ENCODE peak calls at places on chromosomes 6 and 20, in nine cellular contexts. L is A549, C is fibroblast of pulmonary artery, T is GM12865, O is left ventricle myocardium inferior, D is mammary epithelial cell, M is lower lobe of right lung, A is AG10803, G is HCT116. S is an unnamed sample.

GRCh38 chr6:44932651-44933091 is 395.5 kb upstream of the RUNX2 start:
- DNase-seq in L (no peak), C (no peak), T (no peak), O (no peak), D (no peak), M (no peak), A (no peak), G (no peak), S (no peak)

GRCh38 chr6:99603421-99604160 is 3.0 kb upstream of the PRDM13 start:
- DNase-seq in L (peak; percentile 14), C (peak; percentile 13), T (peak; percentile 29), O (no peak), D (no peak), M (peak; percentile 48), A (no peak), G (no peak), S (no peak)

GRCh38 chr20:36465109-36466080 is 75.9 kb upstream of the MYL9 start:
- DNase-seq in L (peak; percentile 83), C (peak; percentile 65), T (peak; percentile 31), O (peak; percentile 43), D (peak; percentile 82), M (no peak), A (peak; percentile 85), G (peak; percentile 79), S (no peak)

GRCh38 chr6:13846841-13847240 is 32.5 kb upstream of the MCUR1 start:
- DNase-seq in L (peak; percentile 9), C (no peak), T (no peak), O (no peak), D (no peak), M (no peak), A (no peak), G (peak; percentile 35), S (no peak)

GRCh38 chr6:105474234-105474633 is 71.4 kb upstream of the PREP start:
- DNase-seq in L (no peak), C (no peak), T (no peak), O (no peak), D (no peak), M (no peak), A (peak; percentile 80), G (no peak), S (no peak)

GRCh38 chr6:131107166-131107565 is 28.1 kb upstream of the AKAP7 start:
- DNase-seq in L (peak; percentile 48), C (peak; percentile 79), T (no peak), O (no peak), D (peak; percentile 18), M (no peak), A (peak; percentile 25), G (no peak), S (no peak)

GRCh38 chr6:14175031-14175430 is 57.5 kb downstream of the CD83 start:
- DNase-seq in L (no peak), C (no peak), T (no peak), O (no peak), D (no peak), M (no peak), A (no peak), G (no peak), S (no peak)

GRCh38 chr20:33412484-33412838 is 11.1 kb upstream of the CDK5RAP1 start:
- DNase-seq in L (no peak), C (no peak), T (no peak), O (no peak), D (no peak), M (no peak), A (no peak), G (no peak), S (no peak)

GRCh38 chr20:38057351-38057972 is 23.9 kb downstream of the RPRD1B start:
- DNase-seq in L (peak; percentile 81), C (peak; percentile 79), T (peak; percentile 88), O (peak; percentile 86), D (peak; percentile 53), M (peak; percentile 89), A (peak; percentile 55), G (peak; percentile 58), S (peak; percentile 45)

GRCh38 chr20:49361872-49362663 is 84.2 kb upstream of the ZNFX1 start:
- DNase-seq in L (no peak), C (no peak), T (no peak), O (no peak), D (no peak), M (no peak), A (no peak), G (no peak), S (no peak)

GRCh38 chr6:111087106-111087835 is at the start of gene SLC16A10:
- DNase-seq in L (peak; percentile 22), C (peak; percentile 4), T (peak; percentile 82), O (peak; percentile 79), D (peak; percentile 21), M (peak; percentile 85), A (no peak), G (peak; percentile 39), S (no peak)

GRCh38 chr20:11958852-11959251 is 41.2 kb downstream of the BTBD3 start:
- DNase-seq in L (no peak), C (peak; percentile 11), T (no peak), O (no peak), D (no peak), M (no peak), A (peak; percentile 6), G (no peak), S (no peak)

GRCh38 chr20:16927031-16927430 is 178.9 kb downstream of the OTOR start:
- DNase-seq in L (no peak), C (no peak), T (no peak), O (no peak), D (no peak), M (no peak), A (no peak), G (no peak), S (no peak)

GRCh38 chr20:31497838-31498540 is 16.3 kb upstream of the HM13 start:
- DNase-seq in L (no peak), C (peak; percentile 82), T (peak; percentile 20), O (peak; percentile 65), D (no peak), M (no peak), A (peak; percentile 89), G (peak; percentile 15), S (no peak)

GRCh38 chr6:148771212-148771601 is 24.4 kb downstream of the UST start:
- DNase-seq in L (no peak), C (no peak), T (no peak), O (peak; percentile 38), D (no peak), M (peak; percentile 69), A (no peak), G (no peak), S (no peak)

GRCh38 chr6:21987501-21987957 is 309.3 kb downstream of the PRL start:
- DNase-seq in L (peak; percentile 51), C (peak; percentile 97), T (peak; percentile 58), O (peak; percentile 53), D (peak; percentile 78), M (peak; percentile 48), A (peak; percentile 84), G (peak; percentile 58), S (peak; percentile 77)

GRCh38 chr20:62834967-62835730 is 18.3 kb downstream of the COL9A3 start:
- DNase-seq in L (no peak), C (no peak), T (no peak), O (no peak), D (no peak), M (no peak), A (no peak), G (no peak), S (no peak)

GRCh38 chr20:59644371-59644939 is 40.1 kb downstream of the PHACTR3 start:
- DNase-seq in L (no peak), C (no peak), T (no peak), O (no peak), D (no peak), M (no peak), A (no peak), G (no peak), S (no peak)

GRCh38 chr6:27558028-27558724 is 85.3 kb upstream of the ZNF184 start:
- DNase-seq in L (no peak), C (no peak), T (no peak), O (no peak), D (no peak), M (no peak), A (no peak), G (no peak), S (no peak)
- H3K4me3 ChIP-seq in L (no peak overlapping the region), C (peak overlapping the region; percentile 36), T (no peak overlapping the region), O (no peak overlapping the region), D (no peak overlapping the region), M (no peak overlapping the region), A (peak overlapping the region; percentile 45), G (no peak overlapping the region), S (peak overlapping the region; percentile 33)

GRCh38 chr6:54244430-54244829 is 63.8 kb upstream of the TINAG start:
- DNase-seq in L (peak; percentile 3), C (peak; percentile 47), T (peak; percentile 9), O (no peak), D (peak; percentile 10), M (no peak), A (peak; percentile 33), G (peak; percentile 23), S (no peak)
- TF ChIP-seq CTCF in L (peak; percentile 52), C (peak; percentile 65), T (peak; percentile 37), O (peak; percentile 56), D (peak; percentile 63), M (peak; percentile 27), A (peak; percentile 76), G (peak; percentile 61), S (peak; percentile 43)

DNA sequence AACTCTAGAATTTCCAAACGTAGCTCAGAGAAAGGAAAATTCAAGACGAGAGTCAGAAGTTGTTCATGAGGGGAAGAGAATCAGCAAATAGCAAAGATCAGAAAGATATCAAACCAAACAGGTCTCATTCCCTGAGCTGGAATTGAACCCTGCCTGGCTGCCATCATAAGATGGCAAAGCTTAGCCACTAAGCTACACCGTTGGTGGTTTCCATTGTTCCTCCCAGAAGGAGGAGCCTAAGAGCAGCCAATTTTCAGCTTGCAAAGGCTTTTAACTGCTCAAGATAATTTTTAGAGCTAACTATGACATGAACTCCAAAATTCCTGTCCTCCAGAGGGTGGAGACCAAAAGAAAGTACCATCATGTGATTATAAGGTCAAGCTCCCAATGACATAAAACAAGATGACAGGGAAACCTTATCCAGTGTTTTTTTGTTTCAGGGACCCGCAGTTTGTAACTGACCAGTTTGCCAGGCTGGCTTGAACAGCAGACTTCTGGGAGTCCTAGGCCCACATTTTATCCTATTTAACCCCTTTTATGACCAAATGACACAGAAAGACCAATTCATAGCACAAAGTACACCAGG is 55.9 kb downstream of the COL11A2 start:
- DNase-seq in L (no peak), C (no peak), T (no peak), O (no peak), D (no peak), M (no peak), A (no peak), G (no peak), S (no peak)
- H3K4me3 ChIP-seq in L (no peak overlapping the region), C (no peak overlapping the region), T (no peak overlapping the region), O (no peak overlapping the region), D (no peak overlapping the region), M (no peak overlapping the region), A (no peak overlapping the region), G (no peak overlapping the region), S (no peak overlapping the region)

DNA sequence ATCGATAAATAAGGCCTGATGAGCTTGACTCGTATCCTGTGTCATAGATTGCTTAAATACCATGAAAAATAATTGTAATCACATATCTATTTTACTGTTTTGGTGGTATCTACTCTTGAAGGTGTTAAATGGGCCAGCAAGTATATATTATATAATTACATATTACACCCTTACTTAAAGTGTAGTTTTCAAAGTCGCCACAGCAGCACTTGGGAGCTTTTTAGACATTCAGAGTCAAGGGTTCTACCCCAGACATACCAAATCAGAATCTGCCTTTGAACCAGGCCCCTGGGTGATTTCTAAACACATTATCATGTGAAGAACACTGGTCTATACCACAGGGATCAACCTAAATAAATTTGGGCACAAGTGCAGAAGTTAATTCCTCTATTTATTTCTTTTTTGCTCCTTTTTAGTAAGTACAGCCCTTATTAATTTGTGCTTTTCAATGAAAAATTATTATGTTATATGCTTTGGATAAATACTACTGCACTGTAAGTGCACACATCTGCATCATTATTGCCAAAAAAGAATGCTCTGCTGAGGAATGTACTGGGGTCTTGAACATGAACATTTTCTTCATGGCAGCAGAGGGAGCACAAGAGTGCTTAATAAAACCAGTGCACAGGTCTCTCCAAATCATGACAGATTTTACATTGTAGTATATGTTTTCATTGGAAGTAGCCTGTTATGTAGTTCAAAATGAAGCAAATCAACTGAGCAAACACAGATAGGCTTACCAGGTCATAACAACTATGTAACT is 3.1 kb upstream of the ATXN1 start:
- DNase-seq in L (peak; percentile 59), C (peak; percentile 80), T (peak; percentile 51), O (no peak), D (peak; percentile 17), M (no peak), A (peak; percentile 70), G (no peak), S (no peak)
- TF ChIP-seq CTCF in L (peak; percentile 49), C (peak; percentile 59), T (peak; percentile 37), O (peak; percentile 59), D (peak; percentile 22), M (peak; percentile 30), A (peak; percentile 68), G (peak; percentile 46), S (peak; percentile 37)